ENCODE peak calls at places on chromosomes 12 and 14, in eight cellular contexts. H, Y, Z, E, C, Q, W and O are unnamed samples.

GRCh38 chr12:49740930-49741881 is at the start of gene TMBIM6:
- DNase-seq in E (peak; percentile 100), Q (peak; percentile 99), C (peak; percentile 100), Z (peak; percentile 99), W (peak; percentile 100), Y (peak; percentile 99), H (peak; percentile 90), O (peak; percentile 92)

GRCh38 chr12:96658075-96658474 is 168.7 kb downstream of the CFAP54 start:
- DNase-seq in Y (no peak), W (no peak), E (no peak), Q (no peak), C (no peak), Z (no peak), H (no peak), O (no peak)

GRCh38 chr14:72924332-72924731 is 1.9 kb upstream of the DCAF4 start:
- DNase-seq in Q (no peak), H (peak; percentile 40), Z (no peak), W (no peak), C (no peak), E (no peak), Y (peak; percentile 81), O (no peak)

GRCh38 chr12:212799-213526 is 994 bp downstream of the SLC6A12 start:
- DNase-seq in Y (peak; percentile 89), C (no peak), E (no peak), Z (no peak), H (peak; percentile 50), Q (no peak), W (no peak), O (no peak)

GRCh38 chr12:117622741-117623140 is 261.3 kb upstream of the NOS1 start:
- DNase-seq in Y (no peak), C (no peak), W (no peak), H (no peak), Z (no peak), Q (no peak), E (no peak), O (no peak)

GRCh38 chr12:110349521-110350151 is 53.9 kb downstream of the ANAPC7 start:
- DNase-seq in Z (no peak), H (no peak), W (no peak), Y (no peak), C (no peak), Q (no peak), E (no peak), O (peak; percentile 21)

GRCh38 chr14:82565825-82566224 is 1032.2 kb upstream of the SEL1L start:
- DNase-seq in Q (no peak), E (no peak), W (no peak), C (no peak), Y (no peak), Z (no peak), H (no peak), O (no peak)

GRCh38 chr12:113007166-113007565 is 28.8 kb downstream of the OAS2 start:
- DNase-seq in Z (no peak), H (no peak), Q (no peak), W (no peak), C (peak; percentile 7), E (no peak), Y (no peak), O (no peak)

GRCh38 chr14:72256055-72256454 is 323.8 kb downstream of the RGS6 start:
- DNase-seq in Y (no peak), W (no peak), Q (no peak), H (no peak), Z (no peak), C (no peak), E (no peak), O (no peak)

GRCh38 chr14:53336729-53337128 is 183.6 kb upstream of the DDHD1 start:
- DNase-seq in Q (no peak), H (no peak), Y (no peak), C (no peak), E (no peak), W (no peak), Z (no peak), O (no peak)

GRCh38 chr12:78562358-78563205 is 302.0 kb upstream of the SYT1 start:
- DNase-seq in H (no peak), C (no peak), Q (no peak), W (no peak), E (no peak), Y (no peak), Z (no peak), O (no peak)

GRCh38 chr14:70809238-70810214 is at the start of gene MAP3K9:
- DNase-seq in E (peak; percentile 85), Z (peak; percentile 99), C (peak; percentile 19), Q (peak; percentile 84), H (peak; percentile 98), W (peak; percentile 99), Y (peak; percentile 99), O (peak; percentile 99)

GRCh38 chr14:68951051-68951797 is 27.9 kb downstream of the ACTN1 start:
- DNase-seq in E (peak; percentile 95), H (peak; percentile 34), W (no peak), Z (no peak), Y (no peak), Q (no peak), C (peak; percentile 76), O (no peak)

GRCh38 chr12:50934981-50935807 is 17.1 kb upstream of the HIGD1C start:
- DNase-seq in Q (no peak), Z (no peak), H (no peak), E (no peak), Y (no peak), C (peak; percentile 37), W (no peak), O (no peak)

GRCh38 chr12:67052981-67053380 is 216.2 kb upstream of the CAND1 start:
- DNase-seq in W (no peak), Q (no peak), E (no peak), H (no peak), Z (no peak), C (no peak), Y (no peak), O (no peak)

GRCh38 chr14:20622816-20623291 is 18.6 kb downstream of the OR6S1 start:
- DNase-seq in H (no peak), C (no peak), Y (no peak), E (no peak), Z (no peak), W (no peak), Q (no peak), O (peak; percentile 53)

GRCh38 chr12:2845280-2845679 is 10.4 kb upstream of the NRIP2 start:
- DNase-seq in Z (peak; percentile 41), W (peak; percentile 37), H (no peak), C (no peak), Q (no peak), Y (no peak), E (no peak), O (peak; percentile 65)

GRCh38 chr12:25051171-25051570 is 102.3 kb upstream of the BCAT1 start:
- DNase-seq in W (no peak), C (no peak), Y (no peak), H (no peak), Q (no peak), E (no peak), Z (no peak), O (no peak)

GRCh38 chr14:95339301-95339865 is 19.7 kb upstream of the CLMN start:
- DNase-seq in H (no peak), W (no peak), E (no peak), Q (no peak), Z (no peak), C (no peak), Y (peak; percentile 88), O (no peak)

GRCh38 chr14:41785696-41786095 is 179.0 kb downstream of the LRFN5 start:
- DNase-seq in C (no peak), E (no peak), Z (peak; percentile 6), W (peak; percentile 50), H (no peak), Y (no peak), Q (no peak), O (peak; percentile 3)

DNA sequence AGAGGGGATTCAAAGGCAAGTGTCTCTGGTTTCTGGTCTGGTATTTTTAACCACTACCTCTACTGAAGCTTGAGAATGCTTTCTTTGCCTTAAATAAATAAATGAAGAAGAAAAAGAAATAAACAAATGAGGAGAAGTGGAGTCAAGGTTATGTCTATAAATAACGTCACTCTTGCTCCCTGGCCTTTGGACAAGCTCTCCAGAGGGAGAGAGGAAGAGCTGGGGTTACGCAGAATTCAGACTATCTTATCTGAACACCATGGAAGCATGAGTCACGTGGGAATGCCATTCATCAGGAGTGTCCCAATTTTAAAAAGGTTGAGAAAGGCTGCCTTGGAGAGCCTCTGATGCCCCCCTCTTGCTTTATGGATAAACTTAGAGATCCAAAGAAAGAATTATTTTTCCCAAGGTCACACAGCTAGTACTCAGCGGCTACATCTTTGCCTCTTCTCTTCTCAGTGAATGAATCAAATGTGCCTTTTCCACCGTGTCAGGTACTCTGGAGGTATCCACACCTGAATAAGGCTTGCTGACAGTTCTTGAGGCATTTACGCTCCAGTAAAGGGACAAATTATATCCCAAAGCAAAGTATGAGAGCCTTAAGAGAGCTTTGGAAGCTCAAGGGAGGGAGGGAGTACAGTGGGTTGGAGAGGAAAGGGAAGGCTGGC is 12.9 kb upstream of the MSI1 start:
- DNase-seq in Y (no peak), E (no peak), H (no peak), C (no peak), Z (no peak), Q (no peak), W (no peak), O (no peak)
- H3K27me3 ChIP-seq in Y (no peaks in the 10 kb centered on the region), E (no peaks in the 10 kb centered on the region), H (peaks cover 7% of the 10 kb centered on the region), C (peaks cover 1% of the 10 kb centered on the region), Z (no peaks in the 10 kb centered on the region), Q (no peaks in the 10 kb centered on the region), W (no peaks in the 10 kb centered on the region), O (no peaks in the 10 kb centered on the region)

DNA sequence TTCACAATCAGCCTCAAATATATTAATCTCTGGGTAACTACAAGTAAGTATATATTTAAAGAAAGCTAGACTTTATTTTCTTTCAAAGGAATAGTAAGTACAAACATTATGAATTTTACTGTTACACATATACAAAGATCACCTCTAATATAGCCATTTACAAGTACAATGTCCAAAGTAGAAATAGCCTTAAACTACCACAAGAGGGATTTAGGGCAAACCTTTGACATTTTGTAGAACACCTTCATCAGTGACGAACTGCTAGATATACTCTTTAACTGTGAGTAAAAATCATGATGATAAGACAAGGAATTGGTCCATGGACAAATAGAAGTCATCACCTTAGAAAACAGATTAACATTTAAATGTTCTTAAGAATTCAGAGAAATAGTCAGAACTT is 69.8 kb downstream of the CNTN1 start:
- DNase-seq in Y (no peak), H (no peak), E (no peak), C (no peak), W (no peak), Q (no peak), Z (no peak), O (no peak)
- H3K4me3 ChIP-seq in Y (no peak overlapping the region), H (no peak overlapping the region), E (no peak overlapping the region), C (no peak overlapping the region), W (no peak overlapping the region), Q (no peak overlapping the region), Z (no peak overlapping the region), O (no peak overlapping the region)

DNA sequence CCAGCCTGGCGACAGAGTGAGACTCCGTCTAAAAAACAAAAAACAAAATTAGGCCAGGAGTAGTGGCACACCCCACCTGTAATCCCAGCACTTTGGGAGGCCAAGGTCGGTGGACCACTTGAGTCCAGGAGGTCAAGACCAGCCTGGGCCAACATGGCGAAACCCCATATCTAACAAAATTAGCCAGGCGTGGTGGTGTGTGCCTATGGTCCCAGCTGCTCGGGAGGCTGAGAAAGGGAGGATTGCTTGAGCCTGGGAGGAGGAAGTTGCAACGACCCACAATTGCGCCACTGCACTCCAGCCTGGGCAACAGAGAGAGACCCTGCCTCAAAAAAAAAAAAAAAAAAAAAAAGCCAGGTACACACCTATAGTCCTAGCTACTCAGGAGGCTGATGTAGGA is 37.0 kb downstream of the KDM2B start:
- DNase-seq in H (no peak), Z (no peak), W (no peak), C (no peak), Q (no peak), E (no peak), Y (peak; percentile 8), O (no peak)
- H3K36me3 ChIP-seq in H (peaks cover 3% of the 10 kb centered on the region), Z (peaks cover 2% of the 10 kb centered on the region), W (peaks cover 3% of the 10 kb centered on the region), C (peaks cover 9% of the 10 kb centered on the region), Q (peaks cover 5% of the 10 kb centered on the region), E (peaks cover 1% of the 10 kb centered on the region), Y (no peaks in the 10 kb centered on the region), O (peaks cover 30% of the 10 kb centered on the region)

GRCh38 chr12:48177985-48178384 is 5.5 kb upstream of the CCDC184 start:
- DNase-seq in Z (no peak), H (no peak), W (no peak), Q (no peak), Y (no peak), E (no peak), C (no peak), O (no peak)
- H3K27me3 ChIP-seq in Z (peaks cover 37% of the 10 kb centered on the region), H (peaks cover 7% of the 10 kb centered on the region), W (peaks cover 35% of the 10 kb centered on the region), Q (no peaks in the 10 kb centered on the region), Y (no peaks in the 10 kb centered on the region), E (no peaks in the 10 kb centered on the region), C (peaks cover 19% of the 10 kb centered on the region), O (peaks cover 30% of the 10 kb centered on the region)